ENCODE peak calls at places on chromosomes 2 and 18, in ten cellular contexts. L is NCI-H226; G is hippocampal formation; Y is nucleus accumbens; D is GF-D8; V is T-helper 2 cell; J is T-helper 9 cell; W is uterus; O is foreskin fibroblast; N is stimulated activated CD4-positive, alpha-beta T cell treated with anti-CD3 and anti-CD28 coated beads, Interleukin-1b, Interleukin-23, amount 100 ng/mL, for 1 hour. Q is an unnamed sample.

GRCh38 chr2:241123816-241124536 is 21.9 kb upstream of the MTERF4 start:
- DNase-seq in L (no peak), G (no peak), Y (peak), D (no peak), V (peak), J (peak), W (no peak), O (no peak), N (no peak), Q (no peak)

GRCh38 chr2:120314656-120315366 is 31.1 kb upstream of the INHBB start:
- DNase-seq in L (no peak), G (no peak), Y (no peak), D (no peak), V (no peak), J (no peak), W (no peak), O (no peak), N (no peak), Q (no peak)

GRCh38 chr2:240991378-240992263 is 6.8 kb upstream of the SNED1 start:
- DNase-seq in L (no peak), G (no peak), Y (no peak), D (no peak), V (no peak), J (no peak), W (peak), O (peak), N (no peak), Q (no peak)

GRCh38 chr2:159156834-159157233 is 129.7 kb downstream of the WDSUB1 start:
- DNase-seq in L (no peak), G (no peak), Y (no peak), D (no peak), V (no peak), J (no peak), W (no peak), O (no peak), N (no peak), Q (no peak)

GRCh38 chr2:137208361-137208973 is 443.1 kb downstream of the THSD7B start:
- DNase-seq in L (no peak), G (no peak), Y (no peak), D (no peak), V (no peak), J (no peak), W (no peak), O (peak), N (no peak), Q (no peak)

GRCh38 chr2:26251893-26252292 is 7.2 kb downstream of the HADHB start:
- DNase-seq in L (no peak), G (peak), Y (no peak), D (no peak), V (no peak), J (no peak), W (no peak), O (peak), N (no peak), Q (no peak)

GRCh38 chr18:26470011-26470637 is 78.2 kb downstream of the KCTD1 start:
- DNase-seq in L (no peak), G (no peak), Y (no peak), D (no peak), V (no peak), J (no peak), W (no peak), O (peak), N (no peak), Q (no peak)

GRCh38 chr2:105800036-105800755 is 55.5 kb downstream of the NCK2 start:
- DNase-seq in L (no peak), G (no peak), Y (no peak), D (peak), V (no peak), J (no peak), W (no peak), O (peak), N (no peak), Q (no peak)

GRCh38 chr2:204860249-204860648 is 315.0 kb downstream of the PARD3B start:
- DNase-seq in L (no peak), G (peak), Y (peak), D (no peak), V (no peak), J (no peak), W (no peak), O (no peak), N (no peak), Q (no peak)

GRCh38 chr2:128379021-128380005 is 60.6 kb upstream of the HS6ST1 start:
- DNase-seq in L (peak), G (no peak), Y (no peak), D (no peak), V (no peak), J (no peak), W (peak), O (peak), N (no peak), Q (no peak)

GRCh38 chr2:241788135-241788534 is 11.5 kb downstream of the GAL3ST2 start:
- DNase-seq in L (no peak), G (no peak), Y (no peak), D (no peak), V (no peak), J (no peak), W (no peak), O (no peak), N (no peak), Q (no peak)

GRCh38 chr2:113692698-113693428 is 63.6 kb downstream of the SLC35F5 start:
- DNase-seq in L (no peak), G (no peak), Y (no peak), D (no peak), V (no peak), J (no peak), W (no peak), O (no peak), N (no peak), Q (peak)

GRCh38 chr18:33761363-33761762 is 183.3 kb downstream of the ASXL3 start:
- DNase-seq in L (no peak), G (peak), Y (no peak), D (no peak), V (no peak), J (no peak), W (no peak), O (peak), N (no peak), Q (no peak)

GRCh38 chr18:35616664-35617423 is 35.3 kb downstream of the GALNT1 start:
- DNase-seq in L (peak), G (no peak), Y (no peak), D (peak), V (peak), J (peak), W (no peak), O (peak), N (peak), Q (no peak)

GRCh38 chr2:157899125-157899839 is 23.2 kb upstream of the ACVR1 start:
- DNase-seq in L (no peak), G (no peak), Y (no peak), D (no peak), V (no peak), J (no peak), W (no peak), O (no peak), N (no peak), Q (no peak)

GRCh38 chr2:226215902-226216503 is 583.6 kb downstream of the IRS1 start:
- DNase-seq in L (peak), G (no peak), Y (no peak), D (no peak), V (peak), J (peak), W (peak), O (peak), N (peak), Q (no peak)

GRCh38 chr2:172288603-172289002 is 138.8 kb upstream of the ITGA6 start:
- DNase-seq in L (peak), G (no peak), Y (no peak), D (no peak), V (no peak), J (peak), W (no peak), O (no peak), N (no peak), Q (no peak)